ENCODE peak calls at places on chromosomes 3 and 15, in six cellular contexts. N is psoas muscle, M is cardiac muscle cell, Z is BJ, K is esophagus muscularis mucosa, D is right atrium auricular region. S is an unnamed sample.

GRCh38 chr3:10983219-10983916 is 9.2 kb upstream of the SLC6A1 start:
- DNase-seq in N (no peak), M (peak), Z (no peak), K (no peak), D (no peak), S (no peak)

GRCh38 chr3:43794776-43795175 is 104.0 kb downstream of the ABHD5 start:
- DNase-seq in N (no peak), M (no peak), Z (no peak), K (peak), D (peak), S (no peak)

GRCh38 chr3:120683213-120683612 is 1.2 kb upstream of the HGD start:
- DNase-seq in N (no peak), M (no peak), Z (no peak), K (no peak), D (no peak), S (no peak)

GRCh38 chr15:80121546-80121945 is 31.3 kb upstream of the FAH start:
- DNase-seq in N (no peak), M (peak), Z (no peak), K (no peak), D (no peak), S (no peak)

GRCh38 chr15:47650564-47650963 is 66.7 kb upstream of the SEMA6D start:
- DNase-seq in N (no peak), M (no peak), Z (no peak), K (no peak), D (no peak), S (no peak)

GRCh38 chr3:58462829-58463180 is 29.1 kb upstream of the KCTD6 start:
- DNase-seq in N (no peak), M (no peak), Z (no peak), K (no peak), D (no peak), S (no peak)

GRCh38 chr3:61687206-61687605 is 125.8 kb downstream of the PTPRG start:
- DNase-seq in N (no peak), M (no peak), Z (no peak), K (no peak), D (no peak), S (no peak)

GRCh38 chr3:44045476-44046275 is 196.0 kb upstream of the TOPAZ1 start:
- DNase-seq in N (no peak), M (no peak), Z (no peak), K (no peak), D (peak), S (no peak)

GRCh38 chr3:21328982-21329381 is 422.0 kb downstream of the ZNF385D start:
- DNase-seq in N (no peak), M (no peak), Z (no peak), K (no peak), D (no peak), S (no peak)

GRCh38 chr3:105722943-105723556 is 145.8 kb downstream of the CBLB start:
- DNase-seq in N (no peak), M (no peak), Z (no peak), K (no peak), D (no peak), S (no peak)

GRCh38 chr15:78302579-78302978 is 3.2 kb upstream of the SKIC8 start:
- DNase-seq in N (no peak), M (no peak), Z (peak), K (no peak), D (no peak), S (no peak)

GRCh38 chr3:158221426-158221825 is 111.5 kb downstream of the RSRC1 start:
- DNase-seq in N (no peak), M (no peak), Z (no peak), K (no peak), D (no peak), S (no peak)

GRCh38 chr3:102207173-102207572 is 227.6 kb upstream of the ZPLD1 start:
- DNase-seq in N (no peak), M (no peak), Z (peak), K (peak), D (no peak), S (no peak)

GRCh38 chr3:112327371-112327951 is 5.5 kb upstream of the CD200 start:
- DNase-seq in N (no peak), M (peak), Z (no peak), K (no peak), D (no peak), S (no peak)

GRCh38 chr15:60299452-60300047 is 98.2 kb downstream of the ANXA2 start:
- DNase-seq in N (no peak), M (no peak), Z (no peak), K (peak), D (no peak), S (no peak)

GRCh38 chr15:70587896-70588567 is 175.3 kb downstream of the UACA start:
- DNase-seq in N (no peak), M (no peak), Z (no peak), K (no peak), D (no peak), S (no peak)

GRCh38 chr3:160394009-160394392 is 5.0 kb downstream of the IFT80 start:
- DNase-seq in N (no peak), M (no peak), Z (no peak), K (no peak), D (no peak), S (no peak)

GRCh38 chr3:44111482-44111881 is 130.2 kb upstream of the TOPAZ1 start:
- DNase-seq in N (no peak), M (no peak), Z (no peak), K (no peak), D (no peak), S (no peak)

GRCh38 chr15:80576519-80577090 is 118.5 kb upstream of the ABHD17C start:
- DNase-seq in N (no peak), M (no peak), Z (no peak), K (no peak), D (no peak), S (no peak)

GRCh38 chr15:56886878-56887781 is 31.3 kb upstream of the TCF12 start:
- DNase-seq in N (peak), M (peak), Z (peak), K (peak), D (peak), S (peak)

GRCh38 chr3:137471553-137472204 is 292.4 kb upstream of the SOX14 start:
- DNase-seq in N (no peak), M (peak), Z (no peak), K (no peak), D (no peak), S (no peak)

GRCh38 chr3:121063628-121064027 is 155.6 kb downstream of the STXBP5L start:
- DNase-seq in N (no peak), M (no peak), Z (no peak), K (no peak), D (no peak), S (no peak)

GRCh38 chr3:30984855-30985793 is 90.7 kb upstream of the GADL1 start:
- DNase-seq in N (no peak), M (no peak), Z (no peak), K (no peak), D (no peak), S (no peak)
- H3K4me3 ChIP-seq in N (no peak), M (no peak), Z (no peak), K (no peak), D (no peak), S (no peak)

GRCh38 chr3:190809351-190809750 is 53.1 kb downstream of the GMNC start:
- DNase-seq in N (no peak), M (no peak), Z (no peak), K (no peak), D (no peak), S (no peak)

GRCh38 chr3:190807719-190808375 is 54.6 kb downstream of the GMNC start:
- DNase-seq in N (peak), M (peak), Z (no peak), K (no peak), D (peak), S (no peak)

GRCh38 chr3:190810957-190811356 is 51.5 kb downstream of the GMNC start:
- DNase-seq in N (no peak), M (no peak), Z (no peak), K (no peak), D (no peak), S (no peak)

GRCh38 chr3:190811775-190812480 is 50.6 kb downstream of the GMNC start:
- DNase-seq in N (no peak), M (peak), Z (no peak), K (no peak), D (no peak), S (no peak)
- TF ChIP-seq CTCF in N (peak), M (peak), Z (peak), K (no peak), D (peak), S (peak)

GRCh38 chr3:127158614-127159221 is 34.2 kb upstream of the PRR23E start:
- DNase-seq in N (peak), M (peak), Z (no peak), K (no peak), D (no peak), S (no peak)
- H3K4me3 ChIP-seq in N (no peak), M (no peak), Z (no peak), K (no peak), D (no peak), S (no peak)

GRCh38 chr3:186849392-186849975 is 7.0 kb downstream of the ADIPOQ start:
- DNase-seq in N (no peak), M (peak), Z (peak), K (peak), D (no peak), S (no peak)
- TF ChIP-seq CTCF in N (peak), M (peak), Z (peak), K (peak), D (peak), S (peak)

DNA sequence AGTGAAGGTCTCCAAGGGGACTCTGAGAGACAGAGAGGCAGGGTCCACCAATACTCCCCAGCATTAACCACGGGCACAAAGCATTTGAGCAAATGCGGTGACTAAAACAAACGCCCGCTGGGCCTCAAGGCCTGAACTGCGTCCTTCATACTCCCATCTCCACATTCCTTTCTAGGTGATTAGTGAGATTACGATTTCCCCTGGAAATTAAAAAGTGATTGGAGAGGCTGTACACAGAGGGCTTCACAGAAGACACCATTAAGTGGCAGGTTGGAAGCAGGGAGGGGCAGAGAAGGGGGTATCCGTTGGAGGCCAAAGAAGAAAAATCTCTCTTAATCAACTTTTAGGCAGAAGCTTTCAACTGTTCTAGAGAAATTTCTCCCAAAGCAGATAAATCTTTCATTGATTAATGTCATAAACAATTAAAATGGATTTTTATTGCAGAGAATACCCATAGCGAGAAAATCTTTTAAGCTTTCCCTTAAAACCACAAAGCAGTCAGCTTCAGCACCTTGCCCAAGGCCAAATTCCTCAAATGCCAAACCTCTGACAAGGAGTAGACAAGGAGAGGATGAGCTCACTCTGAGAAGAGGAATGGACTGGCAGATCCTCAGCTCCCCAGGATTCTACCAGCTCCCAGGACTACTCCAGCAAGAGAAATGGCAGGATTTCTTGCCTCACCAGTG is 38.2 kb downstream of the MB21D2 start:
- DNase-seq in N (no peak), M (peak), Z (peak), K (no peak), D (no peak), S (no peak)
- H3K4me3 ChIP-seq in N (no peak), M (no peak), Z (no peak), K (no peak), D (no peak), S (no peak)

GRCh38 chr15:72379856-72380255 is 4.0 kb upstream of the HEXA start:
- DNase-seq in N (no peak), M (no peak), Z (no peak), K (no peak), D (no peak), S (no peak)

GRCh38 chr15:72380743-72381142 is 4.9 kb upstream of the HEXA start:
- DNase-seq in N (no peak), M (no peak), Z (no peak), K (no peak), D (no peak), S (no peak)

DNA sequence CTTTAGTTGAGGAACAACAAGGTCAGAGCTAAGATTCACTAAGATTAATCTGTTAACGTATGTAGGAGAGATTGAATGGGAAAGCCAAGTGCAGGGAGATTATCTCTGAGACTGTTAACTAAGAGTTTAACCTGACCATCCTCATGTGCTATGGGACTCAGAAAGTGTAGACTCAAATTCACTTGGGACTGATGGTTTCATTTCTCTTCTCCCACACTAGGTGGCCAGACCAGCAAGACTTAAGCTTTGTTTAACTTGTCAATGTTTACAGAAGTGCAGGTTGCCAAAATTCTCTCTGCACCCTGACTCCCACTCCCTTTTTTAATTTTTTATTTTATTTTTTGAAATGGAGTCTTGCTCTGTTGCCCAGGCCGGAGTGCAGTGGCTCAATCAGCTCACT is 6.3 kb upstream of the HEXA start:
- DNase-seq in N (no peak), M (no peak), Z (no peak), K (no peak), D (no peak), S (no peak)
- TF ChIP-seq CTCF in N (no peak), M (peak), Z (peak), K (no peak), D (no peak), S (no peak)

GRCh38 chr15:45572627-45573026 is 14.6 kb upstream of the BLOC1S6 start:
- DNase-seq in N (no peak), M (no peak), Z (no peak), K (no peak), D (no peak), S (no peak)

GRCh38 chr15:45573961-45574629 is 13.1 kb upstream of the BLOC1S6 start:
- DNase-seq in N (no peak), M (peak), Z (no peak), K (no peak), D (no peak), S (no peak)
- H3K4me3 ChIP-seq in N (no peak), M (no peak), Z (no peak), K (no peak), D (no peak), S (no peak)

S was measured in esophagus squamous epithelium.